ENCODE peak calls at places on chromosomes 12 and 14, in four cellular contexts. One of them, this sample, is unnamed.
A peak's percentile ranks its signal among the peaks of the same experiment; 100 is the strongest.

GRCh38 chr14:104267895-104268294 is 129.5 kb downstream of the KIF26A start:
- DNase-seq in fibroblast of lung: no peak
- DNase-seq in suprapubic skin: no peak
- DNase-seq in Caki2: no peak
- DNase-seq in this sample: no peak

GRCh38 chr12:113900711-113901110 is 65.4 kb downstream of the RBM19 start:
- DNase-seq in fibroblast of lung: no peak
- DNase-seq in suprapubic skin: no peak
- DNase-seq in Caki2: no peak
- DNase-seq in this sample: no peak

GRCh38 chr12:49920915-49921286 is 17.2 kb upstream of the FAIM2 start:
- DNase-seq in fibroblast of lung: no peak
- DNase-seq in suprapubic skin: no peak
- DNase-seq in Caki2: no peak
- DNase-seq in this sample: no peak

GRCh38 chr14:20632448-20632830 is 9.1 kb downstream of the OR6S1 start:
- DNase-seq in fibroblast of lung: no peak
- DNase-seq in suprapubic skin: no peak
- DNase-seq in Caki2: no peak
- DNase-seq in this sample: no peak

GRCh38 chr12:4120316-4120920 is 153.1 kb upstream of the CCND2 start:
- DNase-seq in fibroblast of lung: no peak
- DNase-seq in suprapubic skin: no peak
- DNase-seq in Caki2: no peak
- DNase-seq in this sample: no peak

GRCh38 chr14:103103461-103104388 is 9.2 kb downstream of the EXOC3L4 start:
- DNase-seq in fibroblast of lung: peak; percentile 73
- DNase-seq in suprapubic skin: no peak
- DNase-seq in Caki2: peak; percentile 87
- DNase-seq in this sample: peak; percentile 50

GRCh38 chr12:99131761-99132199 is 486.7 kb downstream of the APAF1 start:
- DNase-seq in fibroblast of lung: no peak
- DNase-seq in suprapubic skin: no peak
- DNase-seq in Caki2: no peak
- DNase-seq in this sample: no peak

GRCh38 chr14:96631621-96632362 is 129.6 kb downstream of the PAPOLA start:
- DNase-seq in fibroblast of lung: no peak
- DNase-seq in suprapubic skin: no peak
- DNase-seq in Caki2: peak; percentile 1
- DNase-seq in this sample: no peak

GRCh38 chr12:32477714-32478113 is 78.4 kb downstream of the FGD4 start:
- DNase-seq in fibroblast of lung: no peak
- DNase-seq in suprapubic skin: no peak
- DNase-seq in Caki2: no peak
- DNase-seq in this sample: no peak

GRCh38 chr12:47838286-47838931 is 18.7 kb upstream of the HDAC7 start:
- DNase-seq in fibroblast of lung: peak; percentile 53
- DNase-seq in suprapubic skin: peak; percentile 65
- DNase-seq in Caki2: peak; percentile 25
- DNase-seq in this sample: peak; percentile 33

GRCh38 chr12:123113038-123113437 is 37.9 kb downstream of the PITPNM2 start:
- DNase-seq in fibroblast of lung: no peak
- DNase-seq in suprapubic skin: no peak
- DNase-seq in Caki2: no peak
- DNase-seq in this sample: no peak

GRCh38 chr12:94516985-94517384 is 57.3 kb upstream of the CEP83 start:
- DNase-seq in fibroblast of lung: no peak
- DNase-seq in suprapubic skin: no peak
- DNase-seq in Caki2: no peak
- DNase-seq in this sample: no peak

GRCh38 chr14:48616941-48617340 is 941.5 kb upstream of the MDGA2 start:
- DNase-seq in fibroblast of lung: no peak
- DNase-seq in suprapubic skin: no peak
- DNase-seq in Caki2: no peak
- DNase-seq in this sample: no peak